ENCODE peak calls at places on chromosomes 16 and 17, in seven cellular contexts. R, B, O, X, P, C and A are unnamed samples.

GRCh38 chr16:35102780-35103403 is 1643.5 kb downstream of the TP53TG3F start:
- DNase-seq in X (no peak), B (no peak), P (no peak), O (no peak), R (no peak), C (no peak), A (no peak)

GRCh38 chr16:35252356-35252936 is 1793.0 kb downstream of the TP53TG3F start:
- DNase-seq in X (peak; percentile 7), B (no peak), R (no peak), P (no peak), C (no peak), O (no peak), A (no peak)

GRCh38 chr17:41625602-41626001 is 1.2 kb upstream of the KRT17 start:
- DNase-seq in B (peak; percentile 42), X (no peak), P (peak; percentile 37), C (no peak), O (no peak), R (no peak), A (no peak)

GRCh38 chr16:50585331-50585776 is 37.2 kb downstream of the NKD1 start:
- DNase-seq in R (no peak), B (peak; percentile 93), C (no peak), P (no peak), X (no peak), O (peak; percentile 63), A (no peak)

GRCh38 chr16:85639529-85640253 is 26.6 kb downstream of the GSE1 start:
- DNase-seq in R (no peak), C (no peak), O (no peak), X (no peak), P (peak; percentile 72), B (peak; percentile 91), A (no peak)

GRCh38 chr16:78045865-78046581 is 23.7 kb downstream of the CLEC3A start:
- DNase-seq in X (peak; percentile 68), B (no peak), C (peak; percentile 3), P (peak; percentile 96), R (no peak), O (peak; percentile 41), A (peak; percentile 95)

GRCh38 chr16:71350821-71351557 is 7.5 kb upstream of the CALB2 start:
- DNase-seq in C (no peak), X (no peak), P (no peak), B (no peak), O (no peak), R (peak; percentile 60), A (no peak)

GRCh38 chr16:84283314-84284167 is 11.1 kb upstream of the WFDC1 start:
- DNase-seq in P (peak; percentile 71), X (no peak), R (no peak), O (no peak), C (no peak), B (no peak), A (no peak)

GRCh38 chr17:13792314-13792713 is 190.6 kb upstream of the HS3ST3A1 start:
- DNase-seq in P (no peak), X (no peak), B (no peak), R (no peak), O (no peak), C (no peak), A (no peak)

GRCh38 chr17:8119575-8120519 is 1.5 kb upstream of the ALOXE3 start:
- DNase-seq in P (peak; percentile 63), R (no peak), B (peak; percentile 87), C (peak; percentile 78), O (peak; percentile 84), X (peak; percentile 88), A (peak; percentile 95)

GRCh38 chr17:1998426-1998784 is 26.7 kb downstream of the RTN4RL1 start:
- DNase-seq in B (no peak), O (peak; percentile 38), P (peak; percentile 84), X (no peak), R (no peak), C (no peak), A (no peak)

GRCh38 chr17:62876664-62877411 is 68.7 kb upstream of the MARCHF10 start:
- DNase-seq in X (peak; percentile 32), B (no peak), P (no peak), C (no peak), R (no peak), O (no peak), A (no peak)

GRCh38 chr16:23842137-23842600 is 6.4 kb downstream of the PRKCB start:
- DNase-seq in P (no peak), C (no peak), O (no peak), X (no peak), R (no peak), B (no peak), A (no peak)

GRCh38 chr17:55843785-55844184 is 92.9 kb downstream of the PCTP start:
- DNase-seq in P (no peak), R (no peak), B (no peak), X (no peak), O (no peak), C (no peak), A (no peak)

GRCh38 chr16:71474864-71475263 is 12.8 kb upstream of the ZNF23 start:
- DNase-seq in O (no peak), R (no peak), P (no peak), B (no peak), C (no peak), X (peak; percentile 89), A (no peak)

GRCh38 chr17:56289321-56289720 is 136.0 kb downstream of the ANKFN1 start:
- DNase-seq in X (no peak), P (no peak), B (no peak), O (no peak), R (no peak), C (no peak), A (no peak)

GRCh38 chr16:66376577-66377326 is 10.3 kb downstream of the CDH5 start:
- DNase-seq in O (no peak), X (no peak), P (no peak), R (no peak), B (no peak), C (no peak), A (no peak)

GRCh38 chr17:1438593-1439083 is 17.4 kb downstream of the CRK start:
- DNase-seq in P (no peak), B (no peak), X (peak; percentile 82), O (no peak), C (no peak), R (no peak), A (no peak)

GRCh38 chr16:87556941-87557459 is 45.3 kb upstream of the JPH3 start:
- DNase-seq in B (peak; percentile 77), P (peak; percentile 55), C (no peak), X (no peak), R (no peak), O (no peak), A (no peak)

GRCh38 chr17:47323382-47324223 is at the start of gene EFCAB13:
- DNase-seq in B (peak; percentile 95), X (peak; percentile 83), C (peak; percentile 72), O (peak; percentile 92), R (no peak), P (peak; percentile 95), A (peak; percentile 96)